ENCODE peak calls at places on chromosomes 12 and 14, in seven cellular contexts. G, B, P, I, Q, E and M are unnamed samples.

GRCh38 chr12:20438307-20438779 is 70.0 kb downstream of the PDE3A start:
- DNase-seq in G (no peak), B (no peak), P (no peak), I (no peak), Q (no peak), E (no peak), M (no peak)

GRCh38 chr14:24251880-24252288 is 9.5 kb upstream of the TINF2 start:
- DNase-seq in G (no peak), B (no peak), P (peak), I (no peak), Q (no peak), E (no peak), M (no peak)

GRCh38 chr12:54220092-54220557 is 31.3 kb upstream of the SMUG1 start:
- DNase-seq in G (peak), B (peak), P (peak), I (no peak), Q (peak), E (peak), M (peak)

GRCh38 chr12:94589591-94590001 is 60.8 kb downstream of the TMCC3 start:
- DNase-seq in G (no peak), B (no peak), P (no peak), I (no peak), Q (no peak), E (no peak), M (no peak)

GRCh38 chr14:24314377-24315193 is 3.3 kb downstream of the LTB4R start:
- DNase-seq in G (no peak), B (no peak), P (no peak), I (no peak), Q (no peak), E (no peak), M (no peak)

GRCh38 chr14:63545431-63545830 is 2.3 kb upstream of the PPP2R5E start:
- DNase-seq in G (no peak), B (no peak), P (no peak), I (no peak), Q (no peak), E (no peak), M (no peak)

GRCh38 chr12:48925218-48925871 is at the start of gene FKBP11:
- DNase-seq in G (no peak), B (no peak), P (peak), I (peak), Q (peak), E (peak), M (peak)

GRCh38 chr14:22319526-22320352 is 269.3 kb downstream of the DAD1 start:
- DNase-seq in G (no peak), B (no peak), P (peak), I (no peak), Q (peak), E (peak), M (peak)

GRCh38 chr14:69298131-69299071 is 38.4 kb downstream of the GALNT16 start:
- DNase-seq in G (no peak), B (no peak), P (no peak), I (peak), Q (no peak), E (no peak), M (no peak)

GRCh38 chr12:2555487-2556082 is 239.2 kb upstream of the FKBP4 start:
- DNase-seq in G (no peak), B (no peak), P (peak), I (no peak), Q (no peak), E (no peak), M (no peak)

GRCh38 chr12:76444408-76444984 is 96.3 kb upstream of the BBS10 start:
- DNase-seq in G (no peak), B (no peak), P (no peak), I (no peak), Q (no peak), E (no peak), M (no peak)

GRCh38 chr14:80713076-80713850 is 228.3 kb downstream of the CEP128 start:
- DNase-seq in G (no peak), B (no peak), P (no peak), I (no peak), Q (no peak), E (no peak), M (no peak)

GRCh38 chr14:64423987-64424386 is 35.8 kb downstream of the MTHFD1 start:
- DNase-seq in G (no peak), B (no peak), P (no peak), I (no peak), Q (no peak), E (no peak), M (no peak)

GRCh38 chr14:26966942-26967341 is 369.1 kb upstream of the NOVA1 start:
- DNase-seq in G (no peak), B (peak), P (peak), I (no peak), Q (no peak), E (no peak), M (peak)

GRCh38 chr14:89417469-89418225 is 614 bp upstream of the FOXN3 start:
- DNase-seq in G (no peak), B (no peak), P (peak), I (peak), Q (peak), E (peak), M (peak)

GRCh38 chr12:71552728-71553501 is 110.7 kb downstream of the ZFC3H1 start:
- DNase-seq in G (no peak), B (no peak), P (no peak), I (no peak), Q (no peak), E (no peak), M (no peak)

GRCh38 chr14:78345346-78345745 is 175.2 kb downstream of the NRXN3 start:
- DNase-seq in G (no peak), B (no peak), P (no peak), I (no peak), Q (no peak), E (no peak), M (no peak)

GRCh38 chr12:42288544-42288943 is 37.4 kb downstream of the ZCRB1 start:
- DNase-seq in G (no peak), B (no peak), P (no peak), I (no peak), Q (no peak), E (no peak), M (no peak)

GRCh38 chr12:89333564-89334252 is 18.6 kb downstream of the DUSP6 start:
- DNase-seq in G (no peak), B (no peak), P (peak), I (no peak), Q (peak), E (no peak), M (no peak)

GRCh38 chr12:32285484-32285883 is 113.9 kb upstream of the FGD4 start:
- DNase-seq in G (no peak), B (no peak), P (peak), I (no peak), Q (no peak), E (no peak), M (no peak)

GRCh38 chr12:31234955-31235867 is 90.7 kb downstream of the SINHCAF start:
- DNase-seq in G (peak), B (no peak), P (peak), I (no peak), Q (peak), E (peak), M (no peak)

GRCh38 chr12:80834724-80835123 is 103.0 kb downstream of the LIN7A start:
- DNase-seq in G (no peak), B (no peak), P (no peak), I (no peak), Q (no peak), E (no peak), M (no peak)

GRCh38 chr14:94593376-94593748 is 12.1 kb downstream of the SERPINA5 start:
- DNase-seq in G (no peak), B (no peak), P (no peak), I (no peak), Q (no peak), E (no peak), M (no peak)

GRCh38 chr12:52713960-52714886 is 10.9 kb upstream of the KRT77 start:
- DNase-seq in G (peak), B (no peak), P (peak), I (no peak), Q (no peak), E (no peak), M (no peak)

GRCh38 chr14:81144811-81145598 is 75.8 kb downstream of the GTF2A1 start:
- DNase-seq in G (no peak), B (no peak), P (no peak), I (no peak), Q (no peak), E (no peak), M (no peak)

GRCh38 chr12:46214668-46215429 is 54.0 kb downstream of the SLC38A1 start:
- DNase-seq in G (no peak), B (no peak), P (no peak), I (no peak), Q (peak), E (peak), M (no peak)

GRCh38 chr14:36258241-36258640 is 62.2 kb downstream of the MBIP start:
- DNase-seq in G (no peak), B (no peak), P (no peak), I (no peak), Q (no peak), E (no peak), M (no peak)

DNA sequence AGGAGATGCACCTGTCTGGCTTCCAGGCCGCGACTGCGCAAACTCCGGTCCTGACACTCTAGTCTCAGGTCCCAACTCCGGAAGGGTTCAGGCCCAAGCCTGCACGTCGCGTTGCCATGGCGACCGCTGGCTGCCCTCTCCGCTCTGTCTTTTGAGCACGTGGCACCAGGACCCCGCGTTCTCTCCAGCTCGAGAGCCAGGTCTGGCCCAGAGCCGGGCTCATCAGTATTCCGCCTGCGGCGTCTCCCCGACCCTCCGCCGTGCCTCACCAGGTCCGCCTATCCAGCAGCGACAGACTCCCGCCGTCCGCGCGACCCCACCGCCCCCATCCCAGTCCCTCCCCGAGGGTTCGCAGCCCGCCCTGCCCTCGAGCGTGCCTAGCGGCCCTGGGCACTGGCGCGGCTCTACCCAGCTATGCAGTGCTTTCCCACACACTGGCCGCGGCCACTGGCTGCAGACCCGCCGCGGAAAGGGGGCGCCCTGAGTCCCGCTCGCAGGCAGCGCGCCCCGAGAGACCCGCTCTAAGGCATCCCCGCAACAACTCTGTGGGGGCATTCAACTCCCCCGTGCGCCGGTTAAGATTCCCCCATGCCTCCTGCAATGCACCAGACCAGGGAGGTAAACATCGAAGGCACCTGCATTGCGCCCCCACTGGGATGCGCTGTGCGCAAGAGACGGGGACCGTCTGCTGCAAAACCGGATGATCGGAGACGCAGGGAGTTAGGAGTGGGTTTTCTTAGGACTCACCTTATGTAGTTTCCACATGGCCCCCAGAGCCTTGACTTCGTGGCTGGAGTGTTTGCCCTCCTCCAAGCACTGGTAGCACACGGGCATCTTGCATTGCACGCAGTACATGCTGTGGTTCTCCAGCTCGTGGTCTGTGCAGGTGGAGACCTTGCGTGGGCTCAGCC is 1.3 kb downstream of the TRIM9 start:
- DNase-seq in G (no peak), B (no peak), P (peak), I (no peak), Q (peak), E (no peak), M (no peak)
- H3K4me3 ChIP-seq in G (no peak), B (no peak), P (peak), I (peak), Q (peak), E (peak), M (peak)

DNA sequence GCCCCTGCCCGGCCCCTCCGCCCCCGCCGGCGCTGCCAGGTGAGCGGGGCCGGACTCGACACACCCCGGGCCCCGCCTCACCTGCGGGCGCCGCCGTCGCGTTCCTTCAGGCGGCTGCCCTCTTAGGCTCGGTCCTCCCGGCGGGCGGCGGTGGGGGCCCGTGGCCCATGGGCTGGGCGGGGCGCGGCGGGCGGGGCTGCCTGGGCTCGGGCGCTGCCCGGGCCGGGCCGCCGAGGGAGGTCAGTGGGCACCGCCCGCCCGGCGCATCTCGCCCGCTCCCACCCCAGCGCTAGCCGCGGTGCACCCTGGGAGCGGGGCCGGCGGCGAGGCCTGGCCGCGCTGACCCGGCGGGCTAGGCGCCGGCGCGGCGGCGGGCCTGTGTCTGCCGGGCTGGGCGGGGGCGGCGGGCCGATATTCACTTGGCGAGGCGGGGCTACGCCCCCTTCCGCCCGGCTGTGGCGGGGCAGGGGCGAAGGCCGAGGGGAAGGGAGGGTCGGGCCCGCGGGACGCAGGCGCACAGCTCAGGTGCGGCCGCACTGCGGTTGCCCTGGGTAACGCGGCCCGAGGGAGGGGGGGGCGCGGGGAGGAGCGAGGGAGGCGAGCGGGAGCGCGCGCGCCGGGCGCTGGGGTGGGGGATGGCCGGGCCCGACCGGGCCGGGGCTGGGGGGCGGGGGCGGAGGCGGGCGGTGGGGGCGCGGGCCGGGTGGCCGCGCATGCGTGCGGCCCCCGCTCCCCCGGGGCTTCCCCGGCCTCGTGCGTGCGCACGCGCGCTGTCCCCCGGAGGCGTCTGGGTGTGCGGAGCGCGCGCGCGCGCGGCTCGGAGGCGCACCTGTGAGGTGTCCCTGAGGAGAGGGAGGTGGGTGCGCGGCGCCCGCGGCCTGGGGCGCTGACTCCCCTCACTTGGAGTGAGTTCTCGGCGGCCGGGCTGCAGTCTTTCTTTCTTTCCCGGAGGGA is at the start of the genes CCDC92 and ZNF664:
- DNase-seq in G (peak), B (no peak), P (peak), I (peak), Q (peak), E (peak), M (peak)
- TF ChIP-seq POLR2AphosphoS5 in G (peak), B (peak), P (peak), I (no peak), Q (peak), E (peak), M (peak)

GRCh38 chr12:14390885-14391530 is 25.5 kb downstream of the ATF7IP start:
- DNase-seq in G (no peak), B (no peak), P (no peak), I (no peak), Q (no peak), E (no peak), M (no peak)

GRCh38 chr12:14394317-14395058 is 29.0 kb downstream of the ATF7IP start:
- DNase-seq in G (peak), B (peak), P (peak), I (no peak), Q (no peak), E (peak), M (peak)

GRCh38 chr12:14387472-14387871 is 22.0 kb downstream of the ATF7IP start:
- DNase-seq in G (no peak), B (no peak), P (no peak), I (no peak), Q (no peak), E (no peak), M (no peak)

GRCh38 chr12:14393736-14394135 is 28.3 kb downstream of the ATF7IP start:
- DNase-seq in G (no peak), B (no peak), P (no peak), I (no peak), Q (no peak), E (no peak), M (no peak)

GRCh38 chr12:14390449-14390848 is 25.0 kb downstream of the ATF7IP start:
- DNase-seq in G (no peak), B (no peak), P (no peak), I (no peak), Q (no peak), E (no peak), M (no peak)
- H3K4me3 ChIP-seq in G (no peak), B (no peak), P (peak), I (no peak), Q (no peak), E (no peak), M (no peak)

GRCh38 chr12:79547044-79547734 is 143.6 kb downstream of the PAWR start:
- DNase-seq in G (no peak), B (peak), P (peak), I (no peak), Q (peak), E (no peak), M (peak)
- TF ChIP-seq POLR2AphosphoS5 in G (no peak), B (peak), P (peak), I (no peak), Q (no peak), E (peak), M (no peak)

GRCh38 chr12:50517456-50518048 is 12.8 kb downstream of the DIP2B start:
- DNase-seq in G (no peak), B (no peak), P (no peak), I (no peak), Q (no peak), E (no peak), M (no peak)
- H3K4me3 ChIP-seq in G (no peak), B (no peak), P (no peak), I (no peak), Q (no peak), E (no peak), M (no peak)

GRCh38 chr12:14774074-14774943 is 29.0 kb downstream of the WBP11 start:
- DNase-seq in G (no peak), B (peak), P (peak), I (peak), Q (peak), E (peak), M (peak)
- TF ChIP-seq POLR2AphosphoS5 in G (no peak), B (peak), P (peak), I (peak), Q (peak), E (peak), M (peak)

GRCh38 chr12:38516418-38516817 is 199.8 kb downstream of the ALG10B start:
- DNase-seq in G (no peak), B (no peak), P (no peak), I (no peak), Q (no peak), E (no peak), M (no peak)
- H3K4me3 ChIP-seq in G (no peak), B (no peak), P (no peak), I (no peak), Q (no peak), E (no peak), M (no peak)

GRCh38 chr12:126040307-126040706 is 975.1 kb downstream of the AACS start:
- DNase-seq in G (no peak), B (no peak), P (no peak), I (no peak), Q (no peak), E (no peak), M (no peak)

GRCh38 chr12:126036348-126036747 is 971.1 kb downstream of the AACS start:
- DNase-seq in G (no peak), B (no peak), P (no peak), I (no peak), Q (no peak), E (no peak), M (no peak)

GRCh38 chr12:126038434-126038833 is 973.2 kb downstream of the AACS start:
- DNase-seq in G (no peak), B (no peak), P (no peak), I (no peak), Q (no peak), E (no peak), M (no peak)

GRCh38 chr12:126042286-126042685 is 977.1 kb downstream of the AACS start:
- DNase-seq in G (no peak), B (no peak), P (no peak), I (no peak), Q (no peak), E (no peak), M (no peak)
- TF ChIP-seq POLR2AphosphoS5 in G (no peak), B (no peak), P (no peak), I (no peak), Q (no peak), E (no peak), M (no peak)

GRCh38 chr12:109943811-109944210 is 43.7 kb downstream of the TCHP start:
- DNase-seq in G (no peak), B (no peak), P (no peak), I (no peak), Q (no peak), E (no peak), M (no peak)

GRCh38 chr12:109946505-109946904 is 46.4 kb downstream of the TCHP start:
- DNase-seq in G (no peak), B (no peak), P (peak), I (no peak), Q (no peak), E (no peak), M (no peak)

GRCh38 chr12:109944561-109944960 is 44.5 kb downstream of the TCHP start:
- DNase-seq in G (no peak), B (no peak), P (no peak), I (no peak), Q (no peak), E (no peak), M (no peak)

GRCh38 chr12:109946913-109947312 is 46.8 kb downstream of the TCHP start:
- DNase-seq in G (no peak), B (no peak), P (no peak), I (no peak), Q (no peak), E (no peak), M (no peak)

DNA sequence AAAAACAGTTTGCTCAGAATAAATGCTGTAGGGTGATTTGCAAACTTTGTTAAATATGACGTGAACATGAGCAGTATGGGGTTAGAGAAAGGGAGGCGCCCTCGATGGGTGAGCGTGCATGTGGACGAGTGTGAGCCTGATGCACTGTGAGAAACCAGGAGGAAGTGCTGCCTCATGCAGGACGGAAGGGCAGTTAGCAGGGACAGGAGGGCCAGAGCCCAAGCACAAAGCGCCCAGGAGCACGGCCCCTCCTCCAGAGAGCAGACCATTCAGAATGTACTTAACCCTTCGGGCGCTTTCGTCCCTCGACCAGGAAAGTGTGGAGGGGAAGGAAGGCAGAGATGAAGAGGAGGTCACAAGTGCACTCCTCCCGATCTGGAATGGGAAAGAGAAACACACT is 44.9 kb downstream of the TCHP start:
- DNase-seq in G (no peak), B (no peak), P (peak), I (no peak), Q (no peak), E (no peak), M (no peak)
- H3K4me3 ChIP-seq in G (no peak), B (no peak), P (peak), I (no peak), Q (no peak), E (no peak), M (no peak)